ENCODE peak calls at places on chromosomes 2 and 18, in five cellular contexts. One of them, this sample, is unnamed.

GRCh38 chr2:237254369-237254861 is 159.5 kb downstream of the COL6A3 start:
- DNase-seq in CD8-positive, alpha-beta T cell: no peak
- DNase-seq in fibroblast of the conjunctiva: no peak
- DNase-seq in left cardiac atrium: no peak
- DNase-seq in activated CD4-positive, alpha-beta T cell treated with anti-CD3 and anti-CD28 coated beads, Interleukin-2, amount 50 U/mL, for 1 hour: no peak
- DNase-seq in this sample: no peak

GRCh38 chr2:10839813-10840212 is 27.2 kb upstream of the PDIA6 start:
- DNase-seq in CD8-positive, alpha-beta T cell: no peak
- DNase-seq in fibroblast of the conjunctiva: no peak
- DNase-seq in left cardiac atrium: no peak
- DNase-seq in activated CD4-positive, alpha-beta T cell treated with anti-CD3 and anti-CD28 coated beads, Interleukin-2, amount 50 U/mL, for 1 hour: no peak
- DNase-seq in this sample: no peak

GRCh38 chr2:237141556-237141955 is 55.9 kb downstream of the COPS8 start:
- DNase-seq in CD8-positive, alpha-beta T cell: no peak
- DNase-seq in fibroblast of the conjunctiva: peak; percentile 90
- DNase-seq in left cardiac atrium: no peak
- DNase-seq in activated CD4-positive, alpha-beta T cell treated with anti-CD3 and anti-CD28 coated beads, Interleukin-2, amount 50 U/mL, for 1 hour: no peak
- DNase-seq in this sample: no peak

GRCh38 chr18:46299465-46300004 is 195.3 kb downstream of the HAUS1 start:
- DNase-seq in CD8-positive, alpha-beta T cell: no peak
- DNase-seq in fibroblast of the conjunctiva: no peak
- DNase-seq in left cardiac atrium: no peak
- DNase-seq in activated CD4-positive, alpha-beta T cell treated with anti-CD3 and anti-CD28 coated beads, Interleukin-2, amount 50 U/mL, for 1 hour: no peak
- DNase-seq in this sample: no peak

GRCh38 chr2:179240481-179241451 is 23.9 kb downstream of the SESTD1 start:
- DNase-seq in CD8-positive, alpha-beta T cell: no peak
- DNase-seq in fibroblast of the conjunctiva: no peak
- DNase-seq in left cardiac atrium: no peak
- DNase-seq in activated CD4-positive, alpha-beta T cell treated with anti-CD3 and anti-CD28 coated beads, Interleukin-2, amount 50 U/mL, for 1 hour: no peak
- DNase-seq in this sample: no peak

GRCh38 chr2:149375801-149376349 is 45.5 kb downstream of the LYPD6 start:
- DNase-seq in CD8-positive, alpha-beta T cell: no peak
- DNase-seq in fibroblast of the conjunctiva: no peak
- DNase-seq in left cardiac atrium: peak; percentile 22
- DNase-seq in activated CD4-positive, alpha-beta T cell treated with anti-CD3 and anti-CD28 coated beads, Interleukin-2, amount 50 U/mL, for 1 hour: no peak
- DNase-seq in this sample: no peak

GRCh38 chr2:239211391-239212094 is 189.3 kb downstream of the HDAC4 start:
- DNase-seq in CD8-positive, alpha-beta T cell: no peak
- DNase-seq in fibroblast of the conjunctiva: no peak
- DNase-seq in left cardiac atrium: no peak
- DNase-seq in activated CD4-positive, alpha-beta T cell treated with anti-CD3 and anti-CD28 coated beads, Interleukin-2, amount 50 U/mL, for 1 hour: no peak
- DNase-seq in this sample: no peak

GRCh38 chr2:132489150-132489549 is 72.5 kb downstream of the GPR39 start:
- DNase-seq in CD8-positive, alpha-beta T cell: no peak
- DNase-seq in fibroblast of the conjunctiva: no peak
- DNase-seq in left cardiac atrium: peak; percentile 26
- DNase-seq in activated CD4-positive, alpha-beta T cell treated with anti-CD3 and anti-CD28 coated beads, Interleukin-2, amount 50 U/mL, for 1 hour: no peak
- DNase-seq in this sample: no peak

GRCh38 chr2:150620860-150621259 is 133.4 kb upstream of the RND3 start:
- DNase-seq in CD8-positive, alpha-beta T cell: no peak
- DNase-seq in fibroblast of the conjunctiva: no peak
- DNase-seq in left cardiac atrium: no peak
- DNase-seq in activated CD4-positive, alpha-beta T cell treated with anti-CD3 and anti-CD28 coated beads, Interleukin-2, amount 50 U/mL, for 1 hour: no peak
- DNase-seq in this sample: no peak

GRCh38 chr18:70998490-70998889 is 709.6 kb downstream of the SOCS6 start:
- DNase-seq in CD8-positive, alpha-beta T cell: no peak
- DNase-seq in fibroblast of the conjunctiva: no peak
- DNase-seq in left cardiac atrium: no peak
- DNase-seq in activated CD4-positive, alpha-beta T cell treated with anti-CD3 and anti-CD28 coated beads, Interleukin-2, amount 50 U/mL, for 1 hour: no peak
- DNase-seq in this sample: no peak

GRCh38 chr2:129062160-129062912 is 743.7 kb upstream of the HS6ST1 start:
- DNase-seq in CD8-positive, alpha-beta T cell: no peak
- DNase-seq in fibroblast of the conjunctiva: no peak
- DNase-seq in left cardiac atrium: no peak
- DNase-seq in activated CD4-positive, alpha-beta T cell treated with anti-CD3 and anti-CD28 coated beads, Interleukin-2, amount 50 U/mL, for 1 hour: no peak
- DNase-seq in this sample: no peak

GRCh38 chr2:231132126-231132525 is 7.3 kb upstream of the HTR2B start:
- DNase-seq in CD8-positive, alpha-beta T cell: no peak
- DNase-seq in fibroblast of the conjunctiva: no peak
- DNase-seq in left cardiac atrium: no peak
- DNase-seq in activated CD4-positive, alpha-beta T cell treated with anti-CD3 and anti-CD28 coated beads, Interleukin-2, amount 50 U/mL, for 1 hour: no peak
- DNase-seq in this sample: peak; percentile 64

GRCh38 chr2:61713457-61713856 is 140.4 kb downstream of the FAM161A start:
- DNase-seq in CD8-positive, alpha-beta T cell: no peak
- DNase-seq in fibroblast of the conjunctiva: no peak
- DNase-seq in left cardiac atrium: no peak
- DNase-seq in activated CD4-positive, alpha-beta T cell treated with anti-CD3 and anti-CD28 coated beads, Interleukin-2, amount 50 U/mL, for 1 hour: no peak
- DNase-seq in this sample: no peak

GRCh38 chr2:196453613-196454047 is 185.9 kb upstream of the CCDC150 start:
- DNase-seq in CD8-positive, alpha-beta T cell: no peak
- DNase-seq in fibroblast of the conjunctiva: peak; percentile 44
- DNase-seq in left cardiac atrium: no peak
- DNase-seq in activated CD4-positive, alpha-beta T cell treated with anti-CD3 and anti-CD28 coated beads, Interleukin-2, amount 50 U/mL, for 1 hour: peak; percentile 18
- DNase-seq in this sample: peak; percentile 57

GRCh38 chr2:72533767-72534166 is 292.1 kb downstream of the EXOC6B start:
- DNase-seq in CD8-positive, alpha-beta T cell: no peak
- DNase-seq in fibroblast of the conjunctiva: no peak
- DNase-seq in left cardiac atrium: no peak
- DNase-seq in activated CD4-positive, alpha-beta T cell treated with anti-CD3 and anti-CD28 coated beads, Interleukin-2, amount 50 U/mL, for 1 hour: no peak
- DNase-seq in this sample: no peak

GRCh38 chr2:209525834-209526281 is 102.0 kb downstream of the MAP2 start:
- DNase-seq in CD8-positive, alpha-beta T cell: no peak
- DNase-seq in fibroblast of the conjunctiva: peak; percentile 46
- DNase-seq in left cardiac atrium: no peak
- DNase-seq in activated CD4-positive, alpha-beta T cell treated with anti-CD3 and anti-CD28 coated beads, Interleukin-2, amount 50 U/mL, for 1 hour: no peak
- DNase-seq in this sample: peak; percentile 75

This sample was measured in glomerular endothelial cell.